ENCODE peak calls at places on chromosome 21, in ten cellular contexts. One of them, this sample, is unnamed.

GRCh38 chr21:29208666-29209059 is 78.2 kb downstream of the MAP3K7CL start:
- DNase-seq in body of pancreas: no peak
- DNase-seq in AG04450: peak; percentile 46
- DNase-seq in A549: peak; percentile 19
- DNase-seq in cardiac muscle cell: no peak
- DNase-seq in kidney: no peak
- DNase-seq in tibial artery: no peak
- DNase-seq in hepatocyte: no peak
- DNase-seq in heart right ventricle: no peak
- DNase-seq in aorta: no peak
- DNase-seq in this sample: no peak

GRCh38 chr21:26881504-26882228 is 36.5 kb upstream of the ADAMTS1 start:
- DNase-seq in kidney: no peak
- DNase-seq in hepatocyte: no peak
- DNase-seq in tibial artery: no peak
- DNase-seq in body of pancreas: no peak
- DNase-seq in A549: peak; percentile 1
- DNase-seq in AG04450: peak; percentile 8
- DNase-seq in cardiac muscle cell: peak; percentile 48
- DNase-seq in heart right ventricle: no peak
- DNase-seq in aorta: no peak
- DNase-seq in this sample: no peak

GRCh38 chr21:34612056-34612455 is 2.9 kb downstream of the RCAN1 start:
- DNase-seq in cardiac muscle cell: no peak
- DNase-seq in A549: no peak
- DNase-seq in AG04450: no peak
- DNase-seq in aorta: no peak
- DNase-seq in kidney: no peak
- DNase-seq in hepatocyte: no peak
- DNase-seq in tibial artery: no peak
- DNase-seq in heart right ventricle: no peak
- DNase-seq in body of pancreas: no peak
- DNase-seq in this sample: no peak

GRCh38 chr21:40512590-40512989 is 334.4 kb downstream of the DSCAM start:
- DNase-seq in aorta: no peak
- DNase-seq in heart right ventricle: no peak
- DNase-seq in AG04450: no peak
- DNase-seq in hepatocyte: no peak
- DNase-seq in tibial artery: no peak
- DNase-seq in body of pancreas: no peak
- DNase-seq in cardiac muscle cell: no peak
- DNase-seq in kidney: no peak
- DNase-seq in A549: no peak
- DNase-seq in this sample: no peak

GRCh38 chr21:32770514-32771133 is 931 bp downstream of the PAXBP1 start:
- DNase-seq in heart right ventricle: no peak
- DNase-seq in A549: peak; percentile 5
- DNase-seq in cardiac muscle cell: no peak
- DNase-seq in aorta: no peak
- DNase-seq in body of pancreas: no peak
- DNase-seq in tibial artery: peak; percentile 72
- DNase-seq in hepatocyte: peak; percentile 41
- DNase-seq in AG04450: no peak
- DNase-seq in kidney: no peak
- DNase-seq in this sample: no peak

GRCh38 chr21:17610862-17611261 is 1.8 kb downstream of the BTG3 start:
- DNase-seq in aorta: peak; percentile 43
- DNase-seq in cardiac muscle cell: no peak
- DNase-seq in hepatocyte: peak; percentile 36
- DNase-seq in body of pancreas: peak; percentile 18
- DNase-seq in AG04450: no peak
- DNase-seq in kidney: no peak
- DNase-seq in tibial artery: no peak
- DNase-seq in A549: peak; percentile 1
- DNase-seq in heart right ventricle: no peak
- DNase-seq in this sample: no peak

GRCh38 chr21:40054403-40054802 is 187.2 kb downstream of the PCP4 start:
- DNase-seq in hepatocyte: peak; percentile 23
- DNase-seq in kidney: peak; percentile 89
- DNase-seq in AG04450: no peak
- DNase-seq in aorta: peak; percentile 77
- DNase-seq in A549: no peak
- DNase-seq in body of pancreas: peak; percentile 75
- DNase-seq in tibial artery: peak; percentile 89
- DNase-seq in cardiac muscle cell: no peak
- DNase-seq in heart right ventricle: peak; percentile 21
- DNase-seq in this sample: no peak

GRCh38 chr21:13368200-13368599 is 241.4 kb upstream of the POTED start:
- DNase-seq in body of pancreas: no peak
- DNase-seq in cardiac muscle cell: no peak
- DNase-seq in aorta: no peak
- DNase-seq in hepatocyte: peak; percentile 4
- DNase-seq in heart right ventricle: no peak
- DNase-seq in kidney: no peak
- DNase-seq in AG04450: no peak
- DNase-seq in tibial artery: no peak
- DNase-seq in A549: no peak
- DNase-seq in this sample: no peak

GRCh38 chr21:26776320-26777021 is 68.7 kb downstream of the ADAMTS1 start:
- DNase-seq in AG04450: no peak
- DNase-seq in cardiac muscle cell: no peak
- DNase-seq in tibial artery: no peak
- DNase-seq in hepatocyte: no peak
- DNase-seq in A549: no peak
- DNase-seq in heart right ventricle: no peak
- DNase-seq in aorta: no peak
- DNase-seq in kidney: no peak
- DNase-seq in body of pancreas: no peak
- DNase-seq in this sample: no peak

GRCh38 chr21:38660333-38661295 is 145.1 kb upstream of the ETS2 start:
- DNase-seq in tibial artery: peak; percentile 85
- DNase-seq in A549: no peak
- DNase-seq in body of pancreas: no peak
- DNase-seq in aorta: peak; percentile 75
- DNase-seq in AG04450: no peak
- DNase-seq in heart right ventricle: peak; percentile 23
- DNase-seq in hepatocyte: peak; percentile 45
- DNase-seq in cardiac muscle cell: peak; percentile 16
- DNase-seq in kidney: peak; percentile 83
- DNase-seq in this sample: no peak

GRCh38 chr21:38273745-38274544 is 17.2 kb downstream of the KCNJ15 start:
- DNase-seq in AG04450: peak; percentile 63
- DNase-seq in A549: no peak
- DNase-seq in body of pancreas: no peak
- DNase-seq in cardiac muscle cell: no peak
- DNase-seq in heart right ventricle: no peak
- DNase-seq in hepatocyte: no peak
- DNase-seq in tibial artery: no peak
- DNase-seq in aorta: no peak
- DNase-seq in kidney: no peak
- DNase-seq in this sample: no peak

GRCh38 chr21:31173881-31174555 is 135.7 kb upstream of the KRTAP19-8 start:
- DNase-seq in tibial artery: peak; percentile 72
- DNase-seq in cardiac muscle cell: peak; percentile 43
- DNase-seq in A549: no peak
- DNase-seq in aorta: peak; percentile 64
- DNase-seq in body of pancreas: no peak
- DNase-seq in kidney: no peak
- DNase-seq in heart right ventricle: peak; percentile 41
- DNase-seq in AG04450: no peak
- DNase-seq in hepatocyte: no peak
- DNase-seq in this sample: peak; percentile 29

GRCh38 chr21:29378814-29379213 is 80.1 kb downstream of the BACH1 start:
- DNase-seq in hepatocyte: no peak
- DNase-seq in heart right ventricle: no peak
- DNase-seq in aorta: no peak
- DNase-seq in A549: no peak
- DNase-seq in body of pancreas: no peak
- DNase-seq in kidney: no peak
- DNase-seq in cardiac muscle cell: no peak
- DNase-seq in AG04450: no peak
- DNase-seq in tibial artery: no peak
- DNase-seq in this sample: no peak

DNA sequence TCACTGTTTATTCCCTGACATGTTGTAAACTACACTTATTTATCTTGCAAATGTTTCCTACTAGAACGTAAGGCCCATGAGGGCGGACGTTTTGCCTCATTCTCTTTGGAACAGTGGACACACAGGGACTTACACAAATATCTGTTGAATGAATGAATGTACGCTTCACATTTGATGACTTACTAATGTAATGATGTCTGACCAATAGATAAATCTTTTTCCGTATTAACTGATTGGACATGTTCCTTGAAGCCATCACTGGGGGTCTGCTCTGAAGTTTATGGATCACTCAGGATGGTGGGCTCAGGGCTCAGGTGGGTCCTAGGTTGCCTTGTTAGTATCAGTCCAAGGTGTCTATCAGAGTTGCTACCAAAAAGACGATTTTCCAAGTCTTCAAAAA is 763.2 kb upstream of the TPTE start:
- DNase-seq in heart right ventricle: no peak
- DNase-seq in body of pancreas: no peak
- DNase-seq in hepatocyte: no peak
- DNase-seq in A549: no peak
- DNase-seq in aorta: no peak
- DNase-seq in kidney: no peak
- DNase-seq in AG04450: no peak
- DNase-seq in tibial artery: no peak
- DNase-seq in cardiac muscle cell: no peak
- DNase-seq in this sample: no peak
- H3K9me3 ChIP-seq in heart right ventricle: peaks cover 15% of the 10 kb centered on the region
- H3K9me3 ChIP-seq in body of pancreas: no peaks in the 10 kb centered on the region
- H3K9me3 ChIP-seq in hepatocyte: peaks cover 37% of the 10 kb centered on the region
- H3K9me3 ChIP-seq in A549: no peaks in the 10 kb centered on the region
- H3K9me3 ChIP-seq in aorta: no peaks in the 10 kb centered on the region
- H3K9me3 ChIP-seq in kidney: peaks cover 14% of the 10 kb centered on the region
- H3K9me3 ChIP-seq in AG04450: peaks cover 50% of the 10 kb centered on the region
- H3K9me3 ChIP-seq in tibial artery: peaks cover 8% of the 10 kb centered on the region
- H3K9me3 ChIP-seq in cardiac muscle cell: peaks cover 39% of the 10 kb centered on the region
- H3K9me3 ChIP-seq in this sample: peaks cover 3% of the 10 kb centered on the region

GRCh38 chr21:28090546-28090945 is 902.1 kb downstream of the LTN1 start:
- DNase-seq in body of pancreas: no peak
- DNase-seq in kidney: no peak
- DNase-seq in AG04450: no peak
- DNase-seq in cardiac muscle cell: no peak
- DNase-seq in hepatocyte: no peak
- DNase-seq in aorta: no peak
- DNase-seq in tibial artery: no peak
- DNase-seq in A549: no peak
- DNase-seq in heart right ventricle: no peak
- DNase-seq in this sample: no peak
- H3K9me3 ChIP-seq in body of pancreas: no peaks in the 10 kb centered on the region
- H3K9me3 ChIP-seq in kidney: peaks cover 3% of the 10 kb centered on the region
- H3K9me3 ChIP-seq in AG04450: no peaks in the 10 kb centered on the region
- H3K9me3 ChIP-seq in cardiac muscle cell: no peaks in the 10 kb centered on the region
- H3K9me3 ChIP-seq in hepatocyte: no peaks in the 10 kb centered on the region
- H3K9me3 ChIP-seq in aorta: no peaks in the 10 kb centered on the region
- H3K9me3 ChIP-seq in tibial artery: no peaks in the 10 kb centered on the region
- H3K9me3 ChIP-seq in A549: no peaks in the 10 kb centered on the region
- H3K9me3 ChIP-seq in heart right ventricle: peaks cover 16% of the 10 kb centered on the region
- H3K9me3 ChIP-seq in this sample: no peaks in the 10 kb centered on the region

DNA sequence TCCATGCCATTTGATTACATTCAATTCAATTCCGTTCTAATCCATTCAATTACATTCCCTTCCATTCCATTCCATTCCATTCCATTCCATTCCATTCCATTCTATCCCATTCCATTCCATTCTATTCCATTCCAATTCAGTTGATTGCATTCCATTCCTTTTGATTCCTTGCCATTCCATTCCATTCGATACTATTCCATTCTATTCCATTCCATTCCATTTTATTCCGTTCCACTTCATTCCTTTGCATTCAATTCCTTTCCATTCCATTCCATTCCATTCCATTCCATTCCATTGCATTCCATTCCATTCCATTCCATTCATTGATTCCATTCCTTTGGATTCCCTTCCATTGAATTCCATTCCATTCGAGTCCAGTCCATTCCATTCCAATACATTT is 2574.0 kb upstream of the TPTE start:
- DNase-seq in aorta: no peak
- DNase-seq in A549: no peak
- DNase-seq in hepatocyte: no peak
- DNase-seq in heart right ventricle: no peak
- DNase-seq in tibial artery: no peak
- DNase-seq in AG04450: no peak
- DNase-seq in body of pancreas: no peak
- DNase-seq in kidney: no peak
- DNase-seq in cardiac muscle cell: no peak
- DNase-seq in this sample: no peak
- H3K9me3 ChIP-seq in aorta: peaks cover 36% of the 10 kb centered on the region
- H3K9me3 ChIP-seq in A549: peaks cover 26% of the 10 kb centered on the region
- H3K9me3 ChIP-seq in hepatocyte: peaks cover 80% of the 10 kb centered on the region
- H3K9me3 ChIP-seq in heart right ventricle: no peaks in the 10 kb centered on the region
- H3K9me3 ChIP-seq in tibial artery: peaks cover 97% of the 10 kb centered on the region
- H3K9me3 ChIP-seq in AG04450: peaks cover 98% of the 10 kb centered on the region
- H3K9me3 ChIP-seq in body of pancreas: no peaks in the 10 kb centered on the region
- H3K9me3 ChIP-seq in kidney: peaks cover 95% of the 10 kb centered on the region
- H3K9me3 ChIP-seq in cardiac muscle cell: peaks cover 80% of the 10 kb centered on the region
- H3K9me3 ChIP-seq in this sample: peaks cover 66% of the 10 kb centered on the region

DNA sequence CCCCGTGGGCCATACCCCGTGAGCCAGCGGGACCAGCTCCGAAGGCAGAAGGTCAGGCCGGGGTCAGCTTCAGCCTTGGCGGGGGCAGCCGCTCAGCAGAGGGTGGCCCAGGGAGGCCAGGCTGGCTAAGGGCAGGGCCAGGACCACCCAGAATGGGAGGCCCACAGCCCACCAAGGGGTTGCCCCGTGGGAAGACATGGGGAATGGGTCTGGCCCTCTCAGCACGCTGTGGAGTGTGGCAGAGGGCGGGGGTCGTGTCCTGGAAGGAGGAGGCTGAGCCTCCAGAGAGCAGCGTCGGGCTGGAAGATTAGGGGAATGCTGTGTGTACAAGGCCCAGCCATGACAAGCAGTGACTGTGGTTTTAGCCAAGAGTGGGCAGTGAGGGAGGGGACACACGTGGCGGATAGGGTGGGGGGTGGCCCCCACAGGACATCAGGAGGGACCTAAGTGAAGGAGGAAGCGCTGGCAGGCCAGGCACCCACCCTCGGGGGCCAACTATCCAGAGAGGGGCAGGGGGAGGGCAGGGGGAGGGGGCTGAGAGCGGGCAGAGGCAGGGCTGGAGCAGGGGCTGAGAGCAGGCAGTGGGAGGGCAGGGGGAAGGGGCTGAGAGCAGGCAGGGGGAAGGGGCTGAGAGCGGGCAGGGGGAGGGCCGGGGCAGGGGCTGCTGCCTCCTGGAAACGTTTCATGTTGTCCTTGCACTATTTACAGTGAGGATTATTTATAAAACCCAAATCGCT is 44.0 kb upstream of the POFUT2 start:
- DNase-seq in hepatocyte: no peak
- DNase-seq in body of pancreas: no peak
- DNase-seq in cardiac muscle cell: no peak
- DNase-seq in kidney: peak; percentile 72
- DNase-seq in aorta: no peak
- DNase-seq in A549: no peak
- DNase-seq in AG04450: no peak
- DNase-seq in tibial artery: peak; percentile 65
- DNase-seq in heart right ventricle: no peak
- DNase-seq in this sample: no peak
- H3K9me3 ChIP-seq in hepatocyte: no peaks in the 10 kb centered on the region
- H3K9me3 ChIP-seq in body of pancreas: no peaks in the 10 kb centered on the region
- H3K9me3 ChIP-seq in cardiac muscle cell: no peaks in the 10 kb centered on the region
- H3K9me3 ChIP-seq in kidney: no peaks in the 10 kb centered on the region
- H3K9me3 ChIP-seq in aorta: no peaks in the 10 kb centered on the region
- H3K9me3 ChIP-seq in A549: no peaks in the 10 kb centered on the region
- H3K9me3 ChIP-seq in AG04450: no peaks in the 10 kb centered on the region
- H3K9me3 ChIP-seq in tibial artery: no peaks in the 10 kb centered on the region
- H3K9me3 ChIP-seq in heart right ventricle: no peaks in the 10 kb centered on the region
- H3K9me3 ChIP-seq in this sample: no peaks in the 10 kb centered on the region

GRCh38 chr21:15520811-15521643 is 208.8 kb upstream of the USP25 start:
- DNase-seq in tibial artery: no peak
- DNase-seq in AG04450: no peak
- DNase-seq in heart right ventricle: no peak
- DNase-seq in A549: no peak
- DNase-seq in aorta: no peak
- DNase-seq in hepatocyte: peak; percentile 27
- DNase-seq in cardiac muscle cell: no peak
- DNase-seq in body of pancreas: no peak
- DNase-seq in kidney: no peak
- DNase-seq in this sample: no peak
- H3K9me3 ChIP-seq in tibial artery: no peaks in the 10 kb centered on the region
- H3K9me3 ChIP-seq in AG04450: no peaks in the 10 kb centered on the region
- H3K9me3 ChIP-seq in heart right ventricle: no peaks in the 10 kb centered on the region
- H3K9me3 ChIP-seq in A549: no peaks in the 10 kb centered on the region
- H3K9me3 ChIP-seq in aorta: no peaks in the 10 kb centered on the region
- H3K9me3 ChIP-seq in hepatocyte: no peaks in the 10 kb centered on the region
- H3K9me3 ChIP-seq in cardiac muscle cell: no peaks in the 10 kb centered on the region
- H3K9me3 ChIP-seq in body of pancreas: no peaks in the 10 kb centered on the region
- H3K9me3 ChIP-seq in kidney: no peaks in the 10 kb centered on the region
- H3K9me3 ChIP-seq in this sample: no peaks in the 10 kb centered on the region